ENCODE peak calls at places on chromosomes 6 and 20, in seven cellular contexts. O is EH; G is glomerular endothelial cell; W is AG08396; V is CD8-positive, alpha-beta memory T cell; F is NCI-H1092 treated with DMSO at 0.1 percent for 48 hours; Q is right atrium auricular region. P is an unnamed sample.

GRCh38 chr20:41587956-41588355 is 30.2 kb downstream of the CHD6 start:
- DNase-seq in Q (no peak), F (no peak), O (peak), G (no peak), W (peak), V (no peak), P (no peak)

GRCh38 chr6:47680056-47680455 is 18.3 kb upstream of the ADGRF4 start:
- DNase-seq in Q (no peak), F (no peak), O (no peak), V (no peak), W (no peak), G (no peak), P (no peak)

GRCh38 chr6:112618796-112619195 is 271.7 kb downstream of the RFPL4B start:
- DNase-seq in O (peak), F (no peak), G (no peak), W (no peak), Q (no peak), V (no peak), P (peak)

GRCh38 chr6:113122060-113122459 is 735.1 kb upstream of the MARCKS start:
- DNase-seq in O (peak), W (peak), G (peak), V (no peak), F (no peak), Q (no peak), P (no peak)

GRCh38 chr6:2766767-2767314 is 1.6 kb downstream of the WRNIP1 start:
- DNase-seq in F (no peak), V (no peak), Q (no peak), O (peak), G (no peak), W (no peak), P (no peak)

GRCh38 chr20:8721098-8721497 is 347.8 kb upstream of the PLCB4 start:
- DNase-seq in F (peak), G (peak), W (peak), Q (peak), O (peak), V (peak), P (peak)

GRCh38 chr6:37253608-37254007 is 4.0 kb upstream of the TBC1D22B start:
- DNase-seq in Q (no peak), G (no peak), V (no peak), W (no peak), O (no peak), F (no peak), P (no peak)

GRCh38 chr6:99739526-99739925 is 132.9 kb downstream of the PRDM13 start:
- DNase-seq in O (no peak), V (no peak), F (peak), G (no peak), Q (no peak), W (no peak), P (no peak)

GRCh38 chr20:9978395-9979004 is 56.3 kb upstream of the ANKEF1 start:
- DNase-seq in Q (peak), W (peak), F (peak), O (peak), V (peak), G (peak), P (no peak)

GRCh38 chr6:54515013-54515412 is 206.8 kb downstream of the TINAG start:
- DNase-seq in Q (no peak), O (no peak), V (no peak), F (peak), G (no peak), W (no peak), P (no peak)

GRCh38 chr6:160041608-160042007 is 72.7 kb downstream of the IGF2R start:
- DNase-seq in W (peak), F (peak), Q (no peak), V (no peak), O (peak), G (no peak), P (no peak)

GRCh38 chr6:14053776-14054175 is 63.8 kb upstream of the CD83 start:
- DNase-seq in W (peak), G (no peak), Q (no peak), O (peak), F (no peak), V (no peak), P (no peak)

GRCh38 chr6:159606786-159607185 is 86.3 kb downstream of the SOD2 start:
- DNase-seq in V (no peak), W (no peak), G (no peak), O (peak), Q (no peak), F (no peak), P (no peak)

GRCh38 chr6:145096846-145097245 is 638.5 kb downstream of the EPM2A start:
- DNase-seq in F (no peak), Q (no peak), V (no peak), G (no peak), O (no peak), W (no peak), P (no peak)

GRCh38 chr20:50837532-50838321 is 42.9 kb downstream of the BCAS4 start:
- DNase-seq in F (no peak), G (no peak), Q (peak), O (peak), V (no peak), W (peak), P (no peak)

GRCh38 chr6:111673086-111673485 is 67.4 kb upstream of the TRAF3IP2 start:
- DNase-seq in F (no peak), O (peak), G (no peak), Q (no peak), W (no peak), V (no peak), P (no peak)

GRCh38 chr6:37516920-37517405 is 17.3 kb upstream of the CCDC167 start:
- DNase-seq in O (no peak), F (peak), W (no peak), V (no peak), G (no peak), Q (no peak), P (no peak)

GRCh38 chr20:3651204-3651970 is 11.8 kb downstream of the GFRA4 start:
- DNase-seq in F (peak), V (no peak), G (no peak), Q (no peak), W (no peak), O (no peak), P (no peak)

GRCh38 chr6:157056275-157056674 is 267.0 kb downstream of the TMEM242 start:
- DNase-seq in V (no peak), G (no peak), F (no peak), W (no peak), Q (no peak), O (no peak), P (no peak)

GRCh38 chr20:40666336-40666735 is 22.7 kb downstream of the MAFB start:
- DNase-seq in W (no peak), G (no peak), V (no peak), Q (no peak), O (no peak), F (no peak), P (no peak)

GRCh38 chr6:7765575-7766325 is 39.9 kb downstream of the BMP6 start:
- DNase-seq in G (no peak), V (no peak), W (no peak), F (no peak), Q (no peak), O (peak), P (no peak)

GRCh38 chr20:45925821-45926506 is 8.5 kb upstream of the PCIF1 start:
- DNase-seq in W (no peak), O (no peak), V (no peak), F (no peak), Q (no peak), G (no peak), P (no peak)

GRCh38 chr6:105588116-105588710 is 185.3 kb upstream of the PREP start:
- DNase-seq in O (no peak), F (no peak), Q (no peak), G (no peak), V (no peak), W (no peak), P (no peak)

GRCh38 chr20:62143976-62144825 is 632 bp downstream of the SS18L1 start:
- DNase-seq in W (peak), V (peak), F (peak), G (no peak), Q (no peak), O (peak), P (peak)

GRCh38 chr20:38165089-38165965 is at the start of gene TGM2:
- DNase-seq in G (no peak), W (peak), O (peak), V (peak), Q (peak), F (peak), P (peak)

GRCh38 chr20:49877254-49877990 is 37.9 kb downstream of the SPATA2 start:
- DNase-seq in W (no peak), V (no peak), G (no peak), Q (no peak), O (peak), F (no peak), P (no peak)

GRCh38 chr20:45293041-45294002 is 13.3 kb upstream of the RBPJL start:
- DNase-seq in F (peak), Q (peak), V (peak), G (no peak), W (peak), O (peak), P (peak)

GRCh38 chr6:109117346-109118035 is 22.2 kb downstream of the CEP57L1 start:
- DNase-seq in Q (no peak), W (no peak), O (no peak), G (no peak), F (no peak), V (no peak), P (no peak)

GRCh38 chr6:34546551-34547321 is 9.4 kb downstream of the SPDEF start:
- DNase-seq in V (no peak), W (no peak), F (peak), Q (peak), G (no peak), O (no peak), P (peak)

GRCh38 chr20:48697845-48698491 is 129.8 kb downstream of the PREX1 start:
- DNase-seq in Q (no peak), G (no peak), W (peak), O (peak), F (peak), V (no peak), P (peak)

GRCh38 chr6:21188505-21189223 is 404.9 kb upstream of the SOX4 start:
- DNase-seq in Q (no peak), W (no peak), G (peak), V (no peak), O (no peak), F (peak), P (no peak)

GRCh38 chr6:28257042-28257441 is 2.1 kb upstream of the NKAPL start:
- DNase-seq in V (no peak), F (no peak), W (no peak), O (no peak), Q (no peak), G (no peak), P (no peak)

P was measured in head of caudate nucleus.